ENCODE peak calls at places on chromosomes 3 and 15, in seven cellular contexts. One of them, this sample, is unnamed.

GRCh38 chr3:186589856-186590579 is 19.5 kb downstream of the DNAJB11 start:
- DNase-seq in breast epithelium: no peak
- DNase-seq in IMR-90: peak; percentile 20
- DNase-seq in NB4: peak; percentile 28
- DNase-seq in endothelial cell of umbilical vein: no peak
- DNase-seq in stomach: no peak
- DNase-seq in upper lobe of left lung: no peak
- DNase-seq in this sample: no peak

GRCh38 chr3:118987466-118987865 is 47.2 kb downstream of the IGSF11 start:
- DNase-seq in breast epithelium: no peak
- DNase-seq in IMR-90: peak; percentile 3
- DNase-seq in NB4: no peak
- DNase-seq in endothelial cell of umbilical vein: no peak
- DNase-seq in stomach: peak; percentile 69
- DNase-seq in upper lobe of left lung: no peak
- DNase-seq in this sample: no peak

GRCh38 chr3:54433846-54434245 is 311.5 kb downstream of the CACNA2D3 start:
- DNase-seq in breast epithelium: no peak
- DNase-seq in IMR-90: no peak
- DNase-seq in NB4: peak; percentile 17
- DNase-seq in endothelial cell of umbilical vein: no peak
- DNase-seq in stomach: no peak
- DNase-seq in upper lobe of left lung: no peak
- DNase-seq in this sample: no peak

GRCh38 chr15:50227076-50227475 is 38.5 kb downstream of the HDC start:
- DNase-seq in breast epithelium: no peak
- DNase-seq in IMR-90: peak; percentile 88
- DNase-seq in NB4: no peak
- DNase-seq in endothelial cell of umbilical vein: no peak
- DNase-seq in stomach: no peak
- DNase-seq in upper lobe of left lung: no peak
- DNase-seq in this sample: no peak

GRCh38 chr3:42194943-42195510 is 71.0 kb downstream of the CCK start:
- DNase-seq in breast epithelium: no peak
- DNase-seq in IMR-90: no peak
- DNase-seq in NB4: no peak
- DNase-seq in endothelial cell of umbilical vein: no peak
- DNase-seq in stomach: no peak
- DNase-seq in upper lobe of left lung: no peak
- DNase-seq in this sample: no peak

GRCh38 chr3:38655708-38656300 is 6.3 kb upstream of the SCN5A start:
- DNase-seq in breast epithelium: no peak
- DNase-seq in IMR-90: peak; percentile 51
- DNase-seq in NB4: peak; percentile 65
- DNase-seq in endothelial cell of umbilical vein: peak; percentile 39
- DNase-seq in stomach: no peak
- DNase-seq in upper lobe of left lung: no peak
- DNase-seq in this sample: peak; percentile 30

GRCh38 chr15:94199725-94200124 is 31.6 kb upstream of the MCTP2 start:
- DNase-seq in breast epithelium: no peak
- DNase-seq in IMR-90: no peak
- DNase-seq in NB4: no peak
- DNase-seq in endothelial cell of umbilical vein: no peak
- DNase-seq in stomach: no peak
- DNase-seq in upper lobe of left lung: no peak
- DNase-seq in this sample: no peak

GRCh38 chr15:96553451-96553850 is 223.0 kb downstream of the NR2F2 start:
- DNase-seq in breast epithelium: no peak
- DNase-seq in IMR-90: no peak
- DNase-seq in NB4: no peak
- DNase-seq in endothelial cell of umbilical vein: no peak
- DNase-seq in stomach: no peak
- DNase-seq in upper lobe of left lung: no peak
- DNase-seq in this sample: no peak

GRCh38 chr3:26624209-26624775 is 1.7 kb downstream of the LRRC3B start:
- DNase-seq in breast epithelium: no peak
- DNase-seq in IMR-90: no peak
- DNase-seq in NB4: no peak
- DNase-seq in endothelial cell of umbilical vein: no peak
- DNase-seq in stomach: no peak
- DNase-seq in upper lobe of left lung: peak; percentile 57
- DNase-seq in this sample: no peak

GRCh38 chr3:179265092-179265491 is 14.2 kb upstream of the KCNMB3 start:
- DNase-seq in breast epithelium: no peak
- DNase-seq in IMR-90: no peak
- DNase-seq in NB4: no peak
- DNase-seq in endothelial cell of umbilical vein: no peak
- DNase-seq in stomach: no peak
- DNase-seq in upper lobe of left lung: no peak
- DNase-seq in this sample: peak; percentile 13

GRCh38 chr15:79086814-79087213 is 3.8 kb downstream of the RASGRF1 start:
- DNase-seq in breast epithelium: no peak
- DNase-seq in IMR-90: no peak
- DNase-seq in NB4: no peak
- DNase-seq in endothelial cell of umbilical vein: no peak
- DNase-seq in stomach: peak; percentile 8
- DNase-seq in upper lobe of left lung: no peak
- DNase-seq in this sample: no peak

GRCh38 chr15:41730543-41730942 is 43.7 kb upstream of the MAPKBP1 start:
- DNase-seq in breast epithelium: no peak
- DNase-seq in IMR-90: no peak
- DNase-seq in NB4: peak; percentile 81
- DNase-seq in endothelial cell of umbilical vein: no peak
- DNase-seq in stomach: no peak
- DNase-seq in upper lobe of left lung: no peak
- DNase-seq in this sample: no peak

GRCh38 chr3:129482721-129483120 is 42.7 kb downstream of the IFT122 start:
- DNase-seq in breast epithelium: no peak
- DNase-seq in IMR-90: no peak
- DNase-seq in NB4: peak; percentile 28
- DNase-seq in endothelial cell of umbilical vein: no peak
- DNase-seq in stomach: no peak
- DNase-seq in upper lobe of left lung: no peak
- DNase-seq in this sample: peak; percentile 28

GRCh38 chr15:45435124-45435903 is 57.0 kb upstream of the GATM start:
- DNase-seq in breast epithelium: no peak
- DNase-seq in IMR-90: no peak
- DNase-seq in NB4: no peak
- DNase-seq in endothelial cell of umbilical vein: no peak
- DNase-seq in stomach: no peak
- DNase-seq in upper lobe of left lung: no peak
- DNase-seq in this sample: no peak

GRCh38 chr3:188446791-188447190 is 292.8 kb downstream of the LPP start:
- DNase-seq in breast epithelium: no peak
- DNase-seq in IMR-90: no peak
- DNase-seq in NB4: no peak
- DNase-seq in endothelial cell of umbilical vein: no peak
- DNase-seq in stomach: no peak
- DNase-seq in upper lobe of left lung: no peak
- DNase-seq in this sample: no peak

GRCh38 chr3:168191856-168192255 is 96.1 kb upstream of the GOLIM4 start:
- DNase-seq in breast epithelium: no peak
- DNase-seq in IMR-90: no peak
- DNase-seq in NB4: no peak
- DNase-seq in endothelial cell of umbilical vein: no peak
- DNase-seq in stomach: no peak
- DNase-seq in upper lobe of left lung: no peak
- DNase-seq in this sample: no peak

GRCh38 chr3:107927361-107928083 is 163.3 kb downstream of the CD47 start:
- DNase-seq in breast epithelium: peak; percentile 68
- DNase-seq in IMR-90: peak; percentile 67
- DNase-seq in NB4: peak; percentile 66
- DNase-seq in endothelial cell of umbilical vein: peak; percentile 81
- DNase-seq in stomach: peak; percentile 69
- DNase-seq in upper lobe of left lung: peak; percentile 94
- DNase-seq in this sample: peak; percentile 74

GRCh38 chr3:194075802-194076460 is 60.0 kb upstream of the HES1 start:
- DNase-seq in breast epithelium: no peak
- DNase-seq in IMR-90: no peak
- DNase-seq in NB4: no peak
- DNase-seq in endothelial cell of umbilical vein: no peak
- DNase-seq in stomach: peak; percentile 58
- DNase-seq in upper lobe of left lung: no peak
- DNase-seq in this sample: no peak

GRCh38 chr15:45231061-45231576 is 20.9 kb upstream of the SLC28A2 start:
- DNase-seq in breast epithelium: no peak
- DNase-seq in IMR-90: no peak
- DNase-seq in NB4: no peak
- DNase-seq in endothelial cell of umbilical vein: no peak
- DNase-seq in stomach: no peak
- DNase-seq in upper lobe of left lung: no peak
- DNase-seq in this sample: no peak

GRCh38 chr3:149647812-149648211 is 10.0 kb downstream of the WWTR1 start:
- DNase-seq in breast epithelium: no peak
- DNase-seq in IMR-90: no peak
- DNase-seq in NB4: no peak
- DNase-seq in endothelial cell of umbilical vein: peak; percentile 26
- DNase-seq in stomach: no peak
- DNase-seq in upper lobe of left lung: no peak
- DNase-seq in this sample: no peak

GRCh38 chr3:53255360-53255774 is 455 bp downstream of the TKT start:
- DNase-seq in breast epithelium: no peak
- DNase-seq in IMR-90: no peak
- DNase-seq in NB4: no peak
- DNase-seq in endothelial cell of umbilical vein: peak; percentile 35
- DNase-seq in stomach: peak; percentile 29
- DNase-seq in upper lobe of left lung: no peak
- DNase-seq in this sample: no peak

GRCh38 chr3:31533169-31533870 is 595 bp downstream of the STT3B start:
- DNase-seq in breast epithelium: peak; percentile 58
- DNase-seq in IMR-90: peak; percentile 1
- DNase-seq in NB4: peak; percentile 55
- DNase-seq in endothelial cell of umbilical vein: peak; percentile 34
- DNase-seq in stomach: peak; percentile 52
- DNase-seq in upper lobe of left lung: peak; percentile 95
- DNase-seq in this sample: peak; percentile 65

GRCh38 chr3:31531465-31531991 is 1.2 kb upstream of the STT3B start:
- DNase-seq in breast epithelium: no peak
- DNase-seq in IMR-90: peak; percentile 12
- DNase-seq in NB4: no peak
- DNase-seq in endothelial cell of umbilical vein: no peak
- DNase-seq in stomach: no peak
- DNase-seq in upper lobe of left lung: no peak
- DNase-seq in this sample: peak; percentile 67

GRCh38 chr3:31532587-31533168 is at the start of gene STT3B:
- DNase-seq in breast epithelium: no peak
- DNase-seq in IMR-90: peak; percentile 75
- DNase-seq in NB4: peak; percentile 90
- DNase-seq in endothelial cell of umbilical vein: no peak
- DNase-seq in stomach: peak; percentile 84
- DNase-seq in upper lobe of left lung: peak; percentile 95
- DNase-seq in this sample: peak; percentile 90

GRCh38 chr3:31530039-31530983 is 2.4 kb upstream of the STT3B start:
- DNase-seq in breast epithelium: no peak
- DNase-seq in IMR-90: no peak
- DNase-seq in NB4: peak; percentile 49
- DNase-seq in endothelial cell of umbilical vein: no peak
- DNase-seq in stomach: no peak
- DNase-seq in upper lobe of left lung: no peak
- DNase-seq in this sample: peak; percentile 40

DNA sequence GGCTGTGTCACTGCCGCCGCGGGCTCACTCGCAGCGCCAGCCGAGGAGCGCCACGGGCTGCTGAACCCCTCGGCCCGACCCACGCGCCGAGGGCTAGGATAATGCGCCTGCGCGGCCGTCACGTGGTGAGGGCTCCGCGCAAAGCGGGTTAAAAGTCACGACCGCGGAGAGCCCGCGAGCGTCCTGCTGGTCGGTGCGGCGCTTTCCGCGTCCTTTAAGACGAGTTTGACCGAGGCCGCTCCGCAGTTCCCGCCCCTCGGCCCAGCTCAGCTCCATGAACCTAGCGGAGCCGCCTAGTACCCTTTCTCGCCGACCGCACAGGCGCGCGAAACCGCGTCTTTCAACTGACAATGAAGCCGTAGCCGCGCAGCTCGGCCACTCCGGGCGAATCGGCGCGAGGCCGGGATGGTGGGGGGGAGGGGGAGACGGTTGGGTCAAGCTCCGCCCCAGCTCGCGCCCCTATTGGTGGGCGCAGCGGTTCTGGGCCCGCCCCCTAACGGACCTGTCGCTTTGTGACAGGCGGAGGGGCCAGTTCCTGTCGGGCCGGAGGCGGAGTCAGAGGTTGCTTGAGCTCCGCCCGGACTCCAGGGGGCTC is 636 bp upstream of the STT3B start:
- DNase-seq in breast epithelium: peak; percentile 98
- DNase-seq in IMR-90: peak; percentile 98
- DNase-seq in NB4: peak; percentile 99
- DNase-seq in endothelial cell of umbilical vein: peak; percentile 98
- DNase-seq in stomach: peak; percentile 100
- DNase-seq in upper lobe of left lung: peak; percentile 99
- DNase-seq in this sample: peak; percentile 99
- TF ChIP-seq POLR2A in breast epithelium: peak; percentile 88
- TF ChIP-seq POLR2A in IMR-90: peak; percentile 70
- TF ChIP-seq POLR2A in NB4: peak; percentile 65
- TF ChIP-seq POLR2A in endothelial cell of umbilical vein: peak; percentile 98
- TF ChIP-seq POLR2A in stomach: peak; percentile 80
- TF ChIP-seq POLR2A in upper lobe of left lung: peak; percentile 97
- TF ChIP-seq POLR2A in this sample: peak; percentile 99

GRCh38 chr15:100879461-100880138 is at the start of gene ALDH1A3:
- DNase-seq in breast epithelium: no peak
- DNase-seq in IMR-90: peak; percentile 16
- DNase-seq in NB4: peak; percentile 61
- DNase-seq in endothelial cell of umbilical vein: no peak
- DNase-seq in stomach: no peak
- DNase-seq in upper lobe of left lung: peak; percentile 90
- DNase-seq in this sample: no peak
- TF ChIP-seq POLR2A in breast epithelium: no peak
- TF ChIP-seq POLR2A in IMR-90: no peak
- TF ChIP-seq POLR2A in NB4: no peak
- TF ChIP-seq POLR2A in endothelial cell of umbilical vein: no peak
- TF ChIP-seq POLR2A in stomach: no peak
- TF ChIP-seq POLR2A in upper lobe of left lung: peak; percentile 12
- TF ChIP-seq POLR2A in this sample: no peak

DNA sequence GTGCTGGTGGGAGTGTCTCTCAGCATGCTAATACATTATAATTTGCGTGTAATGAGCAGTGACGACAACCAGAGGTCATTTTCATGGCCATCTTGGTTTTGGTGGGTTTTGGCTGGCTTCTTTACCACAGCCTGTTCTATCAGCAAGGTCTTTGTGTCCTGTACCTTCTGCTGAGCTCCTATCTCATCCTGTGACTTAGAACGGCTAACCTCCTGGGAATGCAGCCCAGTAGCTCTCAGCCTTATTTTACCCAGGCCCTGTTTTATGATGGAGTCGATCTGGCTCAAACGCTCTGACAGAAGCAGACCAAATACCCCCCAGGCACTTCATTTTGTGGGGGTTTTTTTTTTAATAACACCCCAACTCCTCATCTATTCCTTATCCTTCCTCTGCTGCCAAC is 102.8 kb upstream of the RARB start:
- DNase-seq in breast epithelium: no peak
- DNase-seq in IMR-90: no peak
- DNase-seq in NB4: no peak
- DNase-seq in endothelial cell of umbilical vein: no peak
- DNase-seq in stomach: no peak
- DNase-seq in upper lobe of left lung: no peak
- DNase-seq in this sample: no peak
- TF ChIP-seq POLR2A in breast epithelium: no peak
- TF ChIP-seq POLR2A in IMR-90: no peak
- TF ChIP-seq POLR2A in NB4: no peak
- TF ChIP-seq POLR2A in endothelial cell of umbilical vein: no peak
- TF ChIP-seq POLR2A in stomach: no peak
- TF ChIP-seq POLR2A in upper lobe of left lung: no peak
- TF ChIP-seq POLR2A in this sample: no peak

GRCh38 chr15:31372635-31373091 is 46.0 kb downstream of the KLF13 start:
- DNase-seq in breast epithelium: no peak
- DNase-seq in IMR-90: peak; percentile 74
- DNase-seq in NB4: peak; percentile 38
- DNase-seq in endothelial cell of umbilical vein: no peak
- DNase-seq in stomach: no peak
- DNase-seq in upper lobe of left lung: no peak
- DNase-seq in this sample: no peak
- TF ChIP-seq POLR2A in breast epithelium: no peak
- TF ChIP-seq POLR2A in IMR-90: no peak
- TF ChIP-seq POLR2A in NB4: no peak
- TF ChIP-seq POLR2A in endothelial cell of umbilical vein: no peak
- TF ChIP-seq POLR2A in stomach: no peak
- TF ChIP-seq POLR2A in upper lobe of left lung: peak; percentile 20
- TF ChIP-seq POLR2A in this sample: no peak

This sample was measured in erythroblast.